ENCODE peak calls at places on chromosomes 12 and 14, in five cellular contexts. V is neuronal stem cell, T is IMR-90, P is H9, M is trophoblast cell. Z is an unnamed sample.

GRCh38 chr14:95233702-95234241 is 76.4 kb upstream of the DICER1 start:
- DNase-seq in V (no peak), T (no peak), P (no peak), M (no peak), Z (no peak)

GRCh38 chr12:88057994-88058718 is 29.0 kb upstream of the C12orf50 start:
- DNase-seq in V (no peak), T (peak; percentile 40), P (no peak), M (no peak), Z (no peak)

GRCh38 chr12:95996034-95996658 is at the start of gene HAL:
- DNase-seq in V (no peak), T (no peak), P (no peak), M (peak; percentile 83), Z (peak; percentile 54)

GRCh38 chr14:30177776-30178175 is 250.1 kb upstream of the PRKD1 start:
- DNase-seq in V (no peak), T (no peak), P (no peak), M (no peak), Z (no peak)

GRCh38 chr12:66929121-66929520 is 250.2 kb upstream of the GRIP1 start:
- DNase-seq in V (no peak), T (no peak), P (no peak), M (no peak), Z (no peak)

GRCh38 chr14:99872786-99873440 is 79.7 kb downstream of the EML1 start:
- DNase-seq in V (peak; percentile 84), T (peak; percentile 11), P (no peak), M (no peak), Z (no peak)

GRCh38 chr14:63452796-63453195 is 90.4 kb downstream of the PPP2R5E start:
- DNase-seq in V (no peak), T (no peak), P (no peak), M (no peak), Z (no peak)

GRCh38 chr12:15527201-15527782 is 205.0 kb downstream of the PTPRO start:
- DNase-seq in V (no peak), T (peak; percentile 15), P (peak; percentile 53), M (peak; percentile 23), Z (peak; percentile 28)

GRCh38 chr12:116069943-116070342 is 207.6 kb downstream of the MED13L start:
- DNase-seq in V (no peak), T (no peak), P (no peak), M (no peak), Z (no peak)

GRCh38 chr12:31833541-31833840 is 104.7 kb upstream of the AMN1 start:
- DNase-seq in V (no peak), T (no peak), P (no peak), M (no peak), Z (no peak)

GRCh38 chr12:130280226-130280625 is 57.5 kb upstream of the PIWIL1 start:
- DNase-seq in V (no peak), T (no peak), P (no peak), M (no peak), Z (no peak)

GRCh38 chr12:12736759-12737676 is 19.9 kb downstream of the CDKN1B start:
- DNase-seq in V (no peak), T (peak; percentile 85), P (no peak), M (peak; percentile 40), Z (peak; percentile 69)

GRCh38 chr12:99948380-99948779 is 36.4 kb downstream of the ANKS1B start:
- DNase-seq in V (no peak), T (no peak), P (no peak), M (no peak), Z (no peak)

GRCh38 chr12:128940974-128941373 is 87.7 kb downstream of the GLT1D1 start:
- DNase-seq in V (no peak), T (no peak), P (no peak), M (no peak), Z (no peak)

GRCh38 chr12:109729837-109730200 is 16.2 kb downstream of the FAM222A start:
- DNase-seq in V (no peak), T (no peak), P (peak; percentile 24), M (no peak), Z (no peak)

GRCh38 chr14:101505216-101505970 is 55.9 kb upstream of the DIO3 start:
- DNase-seq in V (no peak), T (no peak), P (peak; percentile 14), M (no peak), Z (no peak)

GRCh38 chr14:104389326-104390220 is 190.0 kb upstream of the C14orf180 start:
- DNase-seq in V (no peak), T (no peak), P (peak; percentile 19), M (no peak), Z (no peak)

GRCh38 chr12:68317047-68317667 is 15.0 kb downstream of the MDM1 start:
- DNase-seq in V (no peak), T (peak; percentile 68), P (no peak), M (peak; percentile 78), Z (peak; percentile 59)

GRCh38 chr12:28975564-28976340 is 173.3 kb upstream of the FAR2 start:
- DNase-seq in V (no peak), T (peak; percentile 34), P (no peak), M (no peak), Z (no peak)

GRCh38 chr12:57208946-57209282 is 7.7 kb upstream of the NXPH4 start:
- DNase-seq in V (no peak), T (no peak), P (no peak), M (no peak), Z (no peak)

GRCh38 chr14:102461490-102462317 is 47.9 kb downstream of the ANKRD9 start:
- DNase-seq in V (no peak), T (no peak), P (no peak), M (no peak), Z (no peak)

GRCh38 chr12:52672321-52672933 is 7.8 kb downstream of the KRT1 start:
- DNase-seq in V (no peak), T (no peak), P (no peak), M (peak; percentile 97), Z (no peak)

GRCh38 chr14:100393362-100393761 is 70.2 kb downstream of the SLC25A47 start:
- DNase-seq in V (no peak), T (no peak), P (no peak), M (no peak), Z (no peak)

GRCh38 chr12:57632369-57632897 is 568 bp downstream of the B4GALNT1 start:
- DNase-seq in V (peak; percentile 37), T (no peak), P (peak; percentile 64), M (peak; percentile 14), Z (peak; percentile 32)

GRCh38 chr12:80044694-80045046 is 54.7 kb upstream of the OTOGL start:
- DNase-seq in V (no peak), T (peak; percentile 94), P (no peak), M (peak; percentile 71), Z (peak; percentile 83)

GRCh38 chr14:45716506-45716905 is 463.5 kb upstream of the MIS18BP1 start:
- DNase-seq in V (no peak), T (no peak), P (peak; percentile 36), M (peak; percentile 58), Z (no peak)

GRCh38 chr12:132444957-132445883 is 44.7 kb upstream of the FBRSL1 start:
- DNase-seq in V (no peak), T (no peak), P (peak; percentile 62), M (no peak), Z (no peak)

GRCh38 chr14:105273062-105273461 is 24.7 kb downstream of the BTBD6 start:
- DNase-seq in V (no peak), T (no peak), P (peak; percentile 22), M (peak; percentile 46), Z (no peak)

GRCh38 chr12:31216479-31216878 is 109.5 kb downstream of the SINHCAF start:
- DNase-seq in V (no peak), T (no peak), P (no peak), M (no peak), Z (no peak)

GRCh38 chr12:33628087-33628486 is 188.5 kb upstream of the SYT10 start:
- DNase-seq in V (no peak), T (no peak), P (no peak), M (no peak), Z (no peak)

GRCh38 chr12:12474471-12474928 is 88.2 kb downstream of the DUSP16 start:
- DNase-seq in V (no peak), T (no peak), P (no peak), M (no peak), Z (no peak)

GRCh38 chr14:21539154-21539940 is 13.2 kb upstream of the SALL2 start:
- DNase-seq in V (peak; percentile 90), T (no peak), P (no peak), M (no peak), Z (no peak)

GRCh38 chr12:54058189-54058917 is 4.7 kb downstream of the HOXC4 start:
- DNase-seq in V (no peak), T (no peak), P (no peak), M (no peak), Z (no peak)
- H3K27me3 ChIP-seq in V (peaks cover 95% of the 10 kb centered on the region), T (peaks cover 60% of the 10 kb centered on the region), P (peaks cover 96% of the 10 kb centered on the region), M (peaks cover 71% of the 10 kb centered on the region), Z (no peaks in the 10 kb centered on the region)

GRCh38 chr12:124543591-124544310 is 23.7 kb downstream of the NCOR2 start:
- DNase-seq in V (no peak), T (no peak), P (no peak), M (no peak), Z (peak; percentile 76)
- H3K23ac ChIP-seq in V (no peak overlapping the region), T (no peak overlapping the region), P (no peak overlapping the region), M (no peak overlapping the region), Z (no peak overlapping the region)

DNA sequence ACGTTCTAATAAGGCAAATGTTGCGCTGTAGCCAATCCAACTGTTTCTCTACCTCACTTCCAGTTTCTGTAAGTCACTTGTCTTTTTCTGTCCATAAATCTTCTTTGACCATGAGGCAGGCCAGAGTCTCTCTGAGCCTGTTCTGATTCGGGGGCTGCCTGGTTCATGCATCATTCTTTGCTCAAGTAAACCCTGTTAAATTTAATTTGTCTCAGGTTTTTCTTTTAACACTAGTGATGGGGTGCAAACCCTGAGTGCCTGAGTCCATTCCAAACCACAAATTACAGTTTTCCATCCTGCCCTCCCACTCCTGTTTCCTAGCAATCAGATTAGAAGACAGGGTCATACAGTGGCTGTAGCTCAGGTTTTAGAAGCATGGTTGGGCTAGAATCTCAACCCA is 41.9 kb downstream of the VWF start:
- DNase-seq in V (no peak), T (no peak), P (no peak), M (no peak), Z (no peak)
- H4K91ac ChIP-seq in V (no peak overlapping the region), T (no peak overlapping the region), P (no peak overlapping the region), M (peak overlapping the region; percentile 93), Z (no peak overlapping the region)

GRCh38 chr12:54033980-54034783 is 1.3 kb downstream of the HOXC5 start:
- DNase-seq in V (no peak), T (no peak), P (no peak), M (peak; percentile 41), Z (peak; percentile 45)
- H3K27me3 ChIP-seq in V (peaks cover 98% of the 10 kb centered on the region), T (peaks cover 78% of the 10 kb centered on the region), P (peaks cover 97% of the 10 kb centered on the region), M (peaks cover 92% of the 10 kb centered on the region), Z (peaks cover 4% of the 10 kb centered on the region)

Z was measured in mesenchymal stem cell.